ENCODE peak calls at places on chromosomes 11 and 22, in nine cellular contexts. One of them, this sample, is unnamed.

GRCh38 chr11:67640021-67640757 is 626 bp upstream of the TBX10 start:
- DNase-seq in adrenal gland: peak
- DNase-seq in colonic mucosa: peak
- DNase-seq in ovary: peak
- DNase-seq in WERI-Rb-1: peak
- DNase-seq in stomach: peak
- DNase-seq in MM.1S: peak
- DNase-seq in cardiac muscle cell: peak
- DNase-seq in Peyer's patch: peak
- DNase-seq in this sample: peak

GRCh38 chr11:107702723-107703122 is 9.1 kb downstream of the SLN start:
- DNase-seq in WERI-Rb-1: no peak
- DNase-seq in adrenal gland: no peak
- DNase-seq in Peyer's patch: no peak
- DNase-seq in stomach: no peak
- DNase-seq in ovary: no peak
- DNase-seq in colonic mucosa: no peak
- DNase-seq in MM.1S: no peak
- DNase-seq in cardiac muscle cell: no peak
- DNase-seq in this sample: no peak

GRCh38 chr11:93501856-93502255 is 41.3 kb downstream of the SMCO4 start:
- DNase-seq in ovary: no peak
- DNase-seq in adrenal gland: no peak
- DNase-seq in MM.1S: no peak
- DNase-seq in WERI-Rb-1: peak
- DNase-seq in Peyer's patch: no peak
- DNase-seq in cardiac muscle cell: no peak
- DNase-seq in colonic mucosa: no peak
- DNase-seq in stomach: no peak
- DNase-seq in this sample: no peak

GRCh38 chr11:417652-418342 is 3.0 kb upstream of the SIGIRR start:
- DNase-seq in adrenal gland: no peak
- DNase-seq in MM.1S: no peak
- DNase-seq in colonic mucosa: no peak
- DNase-seq in stomach: no peak
- DNase-seq in cardiac muscle cell: no peak
- DNase-seq in Peyer's patch: no peak
- DNase-seq in ovary: no peak
- DNase-seq in WERI-Rb-1: no peak
- DNase-seq in this sample: no peak

GRCh38 chr22:49583341-49583740 is 244.3 kb downstream of the BRD1 start:
- DNase-seq in Peyer's patch: no peak
- DNase-seq in WERI-Rb-1: no peak
- DNase-seq in stomach: no peak
- DNase-seq in adrenal gland: no peak
- DNase-seq in cardiac muscle cell: no peak
- DNase-seq in MM.1S: no peak
- DNase-seq in colonic mucosa: no peak
- DNase-seq in ovary: no peak
- DNase-seq in this sample: no peak

GRCh38 chr11:45677811-45678515 is 12.5 kb upstream of the CHST1 start:
- DNase-seq in ovary: no peak
- DNase-seq in WERI-Rb-1: no peak
- DNase-seq in adrenal gland: no peak
- DNase-seq in cardiac muscle cell: peak
- DNase-seq in MM.1S: no peak
- DNase-seq in Peyer's patch: no peak
- DNase-seq in stomach: no peak
- DNase-seq in colonic mucosa: no peak
- DNase-seq in this sample: no peak

GRCh38 chr11:64119748-64120147 is 46.2 kb downstream of the MACROD1 start:
- DNase-seq in adrenal gland: no peak
- DNase-seq in cardiac muscle cell: no peak
- DNase-seq in stomach: no peak
- DNase-seq in Peyer's patch: no peak
- DNase-seq in MM.1S: no peak
- DNase-seq in ovary: no peak
- DNase-seq in WERI-Rb-1: peak
- DNase-seq in colonic mucosa: no peak
- DNase-seq in this sample: no peak

GRCh38 chr11:66126064-66126463 is 56.0 kb downstream of the PACS1 start:
- DNase-seq in MM.1S: no peak
- DNase-seq in cardiac muscle cell: no peak
- DNase-seq in Peyer's patch: no peak
- DNase-seq in adrenal gland: no peak
- DNase-seq in ovary: no peak
- DNase-seq in WERI-Rb-1: no peak
- DNase-seq in colonic mucosa: no peak
- DNase-seq in stomach: no peak
- DNase-seq in this sample: no peak

GRCh38 chr11:19027829-19028595 is 32.5 kb downstream of the MRGPRX2 start:
- DNase-seq in WERI-Rb-1: no peak
- DNase-seq in Peyer's patch: no peak
- DNase-seq in adrenal gland: peak
- DNase-seq in stomach: no peak
- DNase-seq in cardiac muscle cell: no peak
- DNase-seq in ovary: no peak
- DNase-seq in MM.1S: no peak
- DNase-seq in colonic mucosa: no peak
- DNase-seq in this sample: no peak

GRCh38 chr22:38135133-38135706 is 24.7 kb upstream of the BAIAP2L2 start:
- DNase-seq in WERI-Rb-1: no peak
- DNase-seq in colonic mucosa: no peak
- DNase-seq in ovary: no peak
- DNase-seq in Peyer's patch: no peak
- DNase-seq in stomach: no peak
- DNase-seq in MM.1S: no peak
- DNase-seq in cardiac muscle cell: no peak
- DNase-seq in adrenal gland: no peak
- DNase-seq in this sample: no peak

GRCh38 chr11:10659339-10660216 is 34.0 kb downstream of the IRAG1 start:
- DNase-seq in MM.1S: no peak
- DNase-seq in colonic mucosa: no peak
- DNase-seq in ovary: no peak
- DNase-seq in Peyer's patch: peak
- DNase-seq in WERI-Rb-1: no peak
- DNase-seq in cardiac muscle cell: no peak
- DNase-seq in stomach: no peak
- DNase-seq in adrenal gland: peak
- DNase-seq in this sample: peak

DNA sequence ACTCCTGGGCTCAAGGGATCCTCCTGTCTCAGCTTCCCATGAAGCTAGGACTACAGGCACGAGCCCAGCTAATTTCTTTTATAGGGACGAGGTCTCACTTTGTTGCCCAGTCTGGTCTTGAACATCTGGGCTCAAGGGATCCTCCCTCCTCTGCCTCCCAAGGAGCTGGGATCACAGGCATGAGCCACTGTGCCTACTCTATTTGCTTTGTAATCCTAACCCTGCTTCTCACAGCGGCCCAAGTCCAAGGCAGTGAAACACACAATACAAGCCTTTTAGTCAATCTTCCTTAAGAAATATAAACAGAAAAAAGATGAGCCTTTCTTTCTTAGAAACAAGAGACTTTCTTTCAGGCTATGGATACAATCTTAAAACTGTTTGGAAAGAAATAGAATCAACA is 115.2 kb upstream of the SORL1-AS1 start:
- DNase-seq in adrenal gland: no peak
- DNase-seq in colonic mucosa: no peak
- DNase-seq in ovary: no peak
- DNase-seq in WERI-Rb-1: no peak
- DNase-seq in stomach: no peak
- DNase-seq in Peyer's patch: no peak
- DNase-seq in MM.1S: no peak
- DNase-seq in cardiac muscle cell: no peak
- DNase-seq in this sample: no peak
- H3K27ac ChIP-seq in adrenal gland: no peak
- H3K27ac ChIP-seq in colonic mucosa: no peak
- H3K27ac ChIP-seq in ovary: no peak
- H3K27ac ChIP-seq in WERI-Rb-1: no peak
- H3K27ac ChIP-seq in stomach: no peak
- H3K27ac ChIP-seq in Peyer's patch: no peak
- H3K27ac ChIP-seq in MM.1S: no peak
- H3K27ac ChIP-seq in cardiac muscle cell: no peak
- H3K27ac ChIP-seq in this sample: no peak

DNA sequence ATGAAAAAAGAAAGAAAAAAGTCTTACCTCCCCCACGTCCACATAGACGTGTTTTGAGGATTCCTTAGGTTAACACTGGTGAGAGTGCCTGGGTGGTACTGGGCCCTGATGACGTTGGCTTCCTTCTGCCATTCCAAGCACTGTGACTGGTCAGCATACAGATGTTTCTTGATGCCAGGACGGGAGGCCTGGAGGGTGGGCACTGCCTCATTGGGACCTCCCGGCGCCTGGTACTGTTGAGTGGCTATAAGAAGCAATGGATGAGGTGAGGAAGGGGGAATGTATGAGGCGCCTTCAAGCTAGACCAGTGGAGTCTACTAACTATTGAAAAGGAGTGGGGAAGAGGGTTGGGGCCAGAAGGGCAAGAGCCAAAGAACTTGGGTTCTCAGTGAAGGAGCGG is 45.3 kb downstream of the MICAL2 start:
- DNase-seq in Peyer's patch: no peak
- DNase-seq in WERI-Rb-1: no peak
- DNase-seq in ovary: no peak
- DNase-seq in stomach: no peak
- DNase-seq in adrenal gland: no peak
- DNase-seq in MM.1S: no peak
- DNase-seq in cardiac muscle cell: no peak
- DNase-seq in colonic mucosa: no peak
- DNase-seq in this sample: no peak
- H3K27ac ChIP-seq in Peyer's patch: no peak
- H3K27ac ChIP-seq in WERI-Rb-1: no peak
- H3K27ac ChIP-seq in ovary: peak
- H3K27ac ChIP-seq in stomach: peak
- H3K27ac ChIP-seq in adrenal gland: no peak
- H3K27ac ChIP-seq in MM.1S: no peak
- H3K27ac ChIP-seq in cardiac muscle cell: peak
- H3K27ac ChIP-seq in colonic mucosa: no peak
- H3K27ac ChIP-seq in this sample: no peak

GRCh38 chr22:17884084-17884483 is 109.8 kb upstream of the BID start:
- DNase-seq in colonic mucosa: no peak
- DNase-seq in Peyer's patch: no peak
- DNase-seq in ovary: no peak
- DNase-seq in stomach: no peak
- DNase-seq in cardiac muscle cell: peak
- DNase-seq in MM.1S: no peak
- DNase-seq in WERI-Rb-1: no peak
- DNase-seq in adrenal gland: no peak
- DNase-seq in this sample: no peak

GRCh38 chr22:17882727-17883126 is 108.5 kb upstream of the BID start:
- DNase-seq in MM.1S: no peak
- DNase-seq in ovary: no peak
- DNase-seq in adrenal gland: no peak
- DNase-seq in WERI-Rb-1: no peak
- DNase-seq in colonic mucosa: no peak
- DNase-seq in stomach: no peak
- DNase-seq in Peyer's patch: no peak
- DNase-seq in cardiac muscle cell: no peak
- DNase-seq in this sample: no peak

GRCh38 chr22:17882162-17882561 is 107.9 kb upstream of the BID start:
- DNase-seq in adrenal gland: no peak
- DNase-seq in cardiac muscle cell: no peak
- DNase-seq in stomach: no peak
- DNase-seq in ovary: no peak
- DNase-seq in MM.1S: no peak
- DNase-seq in WERI-Rb-1: no peak
- DNase-seq in Peyer's patch: no peak
- DNase-seq in colonic mucosa: no peak
- DNase-seq in this sample: no peak

GRCh38 chr22:17884951-17885350 is 110.7 kb upstream of the BID start:
- DNase-seq in adrenal gland: no peak
- DNase-seq in stomach: no peak
- DNase-seq in Peyer's patch: no peak
- DNase-seq in colonic mucosa: no peak
- DNase-seq in ovary: no peak
- DNase-seq in WERI-Rb-1: no peak
- DNase-seq in cardiac muscle cell: no peak
- DNase-seq in MM.1S: no peak
- DNase-seq in this sample: no peak

DNA sequence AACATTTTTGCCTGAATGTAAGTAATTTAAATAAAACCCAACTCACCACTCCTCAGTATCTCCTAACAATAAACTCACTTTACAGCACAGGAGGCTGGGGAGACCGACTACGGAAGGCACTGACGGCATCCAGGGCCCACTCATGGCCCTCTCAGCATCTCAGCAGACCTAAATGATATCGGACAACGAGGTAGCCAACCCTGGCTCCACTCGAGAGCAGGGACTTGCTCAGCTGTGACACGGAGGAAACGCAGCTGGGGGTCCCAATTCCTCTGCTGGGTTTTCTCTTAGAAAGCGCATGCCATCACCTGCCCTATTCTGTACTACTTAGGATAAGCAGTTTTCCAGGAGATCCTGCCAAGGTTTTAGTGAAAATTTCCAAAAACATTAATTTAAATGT is 109.1 kb upstream of the BID start:
- DNase-seq in colonic mucosa: no peak
- DNase-seq in WERI-Rb-1: no peak
- DNase-seq in cardiac muscle cell: no peak
- DNase-seq in stomach: no peak
- DNase-seq in Peyer's patch: no peak
- DNase-seq in ovary: no peak
- DNase-seq in MM.1S: no peak
- DNase-seq in adrenal gland: no peak
- DNase-seq in this sample: no peak
- H3K27ac ChIP-seq in colonic mucosa: no peak
- H3K27ac ChIP-seq in WERI-Rb-1: no peak
- H3K27ac ChIP-seq in cardiac muscle cell: peak
- H3K27ac ChIP-seq in stomach: no peak
- H3K27ac ChIP-seq in Peyer's patch: no peak
- H3K27ac ChIP-seq in ovary: no peak
- H3K27ac ChIP-seq in MM.1S: no peak
- H3K27ac ChIP-seq in adrenal gland: no peak
- H3K27ac ChIP-seq in this sample: no peak

DNA sequence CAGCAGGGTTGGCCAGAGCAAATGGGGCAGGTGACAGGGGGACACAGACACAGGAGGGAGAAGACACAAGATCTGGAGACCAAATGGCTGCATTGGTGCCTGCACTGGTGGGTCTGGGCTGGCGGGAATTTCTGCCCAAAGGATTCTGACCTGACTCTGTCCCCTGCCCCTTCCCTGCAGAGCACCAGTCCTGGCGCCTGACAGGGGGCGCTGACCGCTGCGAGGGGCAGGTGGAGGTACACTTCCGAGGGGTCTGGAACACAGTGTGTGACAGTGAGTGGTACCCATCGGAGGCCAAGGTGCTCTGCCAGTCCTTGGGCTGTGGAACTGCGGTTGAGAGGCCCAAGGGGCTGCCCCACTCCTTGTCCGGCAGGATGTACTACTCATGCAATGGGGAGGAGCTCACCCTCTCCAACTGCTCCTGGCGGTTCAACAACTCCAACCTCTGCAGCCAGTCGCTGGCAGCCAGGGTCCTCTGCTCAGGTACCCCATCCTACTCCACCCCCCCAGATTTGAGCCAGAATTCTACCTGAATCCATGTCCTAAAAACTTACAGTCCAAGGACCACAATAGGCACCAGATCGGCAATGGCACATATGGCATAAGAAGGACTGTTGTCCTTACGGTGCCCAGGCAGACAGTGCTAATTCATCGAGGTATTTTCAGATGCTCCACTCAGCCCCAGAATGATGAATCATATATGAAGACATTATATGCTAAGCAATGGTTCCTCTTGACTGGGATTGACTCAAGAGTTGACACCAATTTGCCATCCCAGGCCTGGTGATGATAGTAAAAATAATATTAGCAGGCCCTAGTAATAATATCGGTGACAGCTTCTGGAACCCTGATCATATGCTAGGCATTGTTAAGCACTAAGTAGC is 38.2 kb downstream of the CD6 start:
- DNase-seq in ovary: no peak
- DNase-seq in WERI-Rb-1: no peak
- DNase-seq in colonic mucosa: no peak
- DNase-seq in adrenal gland: no peak
- DNase-seq in Peyer's patch: no peak
- DNase-seq in stomach: no peak
- DNase-seq in cardiac muscle cell: no peak
- DNase-seq in MM.1S: no peak
- DNase-seq in this sample: no peak
- H3K27ac ChIP-seq in ovary: no peak
- H3K27ac ChIP-seq in WERI-Rb-1: no peak
- H3K27ac ChIP-seq in colonic mucosa: no peak
- H3K27ac ChIP-seq in adrenal gland: no peak
- H3K27ac ChIP-seq in Peyer's patch: no peak
- H3K27ac ChIP-seq in stomach: no peak
- H3K27ac ChIP-seq in cardiac muscle cell: no peak
- H3K27ac ChIP-seq in MM.1S: no peak
- H3K27ac ChIP-seq in this sample: no peak

This sample was measured in A673.